ENCODE peak calls at places on chromosome 4, in eight cellular contexts. R is NT2/D1; H is neural progenitor cell; L is upper lobe of right lung; N is breast epithelium; A is naive thymus-derived CD4-positive, alpha-beta T cell; D is aorta; E is H9. G is an unnamed sample.

GRCh38 chr4:107870916-107871786 is 46.4 kb downstream of the SGMS2 start:
- DNase-seq in E (no peak), L (no peak), H (no peak), A (no peak), R (no peak), N (no peak), D (no peak), G (no peak)

GRCh38 chr4:120517966-120518365 is 404.6 kb downstream of the PRDM5 start:
- DNase-seq in H (no peak), E (peak; percentile 34), D (no peak), N (no peak), L (no peak), R (no peak), A (no peak), G (peak; percentile 24)

GRCh38 chr4:25865586-25865985 is 2.8 kb upstream of the SEL1L3 start:
- DNase-seq in L (no peak), D (no peak), N (no peak), H (no peak), E (peak; percentile 72), A (no peak), R (no peak), G (no peak)

GRCh38 chr4:74623041-74623440 is 171.3 kb downstream of the BTC start:
- DNase-seq in D (no peak), H (peak; percentile 45), A (peak; percentile 43), L (no peak), E (no peak), N (no peak), R (peak; percentile 9), G (no peak)

GRCh38 chr4:67678612-67679011 is 22.3 kb downstream of the UBA6 start:
- DNase-seq in R (no peak), A (no peak), L (no peak), D (no peak), H (no peak), N (no peak), E (no peak), G (no peak)

GRCh38 chr4:10161840-10162239 is 45.2 kb upstream of the WDR1 start:
- DNase-seq in A (peak; percentile 62), L (no peak), E (no peak), N (no peak), D (no peak), H (no peak), R (no peak), G (peak; percentile 35)

GRCh38 chr4:13088726-13089658 is 395.1 kb downstream of the RAB28 start:
- DNase-seq in L (no peak), E (no peak), D (peak; percentile 53), R (no peak), N (no peak), H (no peak), A (no peak), G (no peak)

GRCh38 chr4:1512738-1513660 is 106.8 kb upstream of the NKX1-1 start:
- DNase-seq in N (no peak), D (peak; percentile 43), E (peak; percentile 82), L (peak; percentile 77), H (peak; percentile 89), R (peak; percentile 52), A (peak; percentile 66), G (no peak)

GRCh38 chr4:112214397-112215264 is 17.0 kb upstream of the AP1AR start:
- DNase-seq in L (no peak), R (no peak), N (no peak), H (no peak), D (no peak), E (no peak), A (peak; percentile 20), G (no peak)

GRCh38 chr4:74376888-74377483 is 12.0 kb downstream of the EREG start:
- DNase-seq in N (no peak), D (no peak), A (peak; percentile 60), H (peak; percentile 32), E (no peak), L (no peak), R (no peak), G (no peak)

GRCh38 chr4:134585972-134586371 is 384.4 kb upstream of the PABPC4L start:
- DNase-seq in A (no peak), L (no peak), E (no peak), H (no peak), N (no peak), D (no peak), R (no peak), G (no peak)

GRCh38 chr4:10773010-10773409 is 88.4 kb upstream of the CLNK start:
- DNase-seq in L (no peak), R (no peak), N (no peak), D (no peak), H (no peak), A (no peak), E (no peak), G (no peak)

GRCh38 chr4:88697113-88697512 is 516 bp downstream of the NAP1L5 start:
- DNase-seq in H (no peak), A (peak; percentile 37), N (no peak), R (no peak), L (no peak), D (peak; percentile 49), E (no peak), G (no peak)

GRCh38 chr4:156865391-156865790 is 106.2 kb downstream of the PDGFC start:
- DNase-seq in R (no peak), D (no peak), H (no peak), A (no peak), L (no peak), N (no peak), E (no peak), G (no peak)

GRCh38 chr4:94621491-94622080 is 136.2 kb upstream of the BMPR1B start:
- DNase-seq in L (no peak), D (no peak), R (peak; percentile 18), E (no peak), N (no peak), A (peak; percentile 45), H (peak; percentile 64), G (no peak)

GRCh38 chr4:26377352-26378311 is 56.8 kb downstream of the RBPJ start:
- DNase-seq in R (no peak), D (no peak), N (no peak), E (no peak), A (no peak), H (no peak), L (no peak), G (no peak)

GRCh38 chr4:88737304-88738015 is 39.8 kb upstream of the NAP1L5 start:
- DNase-seq in R (no peak), H (peak; percentile 54), A (peak; percentile 68), N (peak; percentile 33), E (no peak), L (no peak), D (no peak), G (no peak)

GRCh38 chr4:113447695-113448265 is 313.8 kb downstream of the CAMK2D start:
- DNase-seq in A (no peak), L (no peak), H (no peak), R (no peak), D (peak; percentile 64), N (no peak), E (no peak), G (no peak)
- H3K4me1 ChIP-seq in A (no peaks in the 10 kb centered on the region), L (peaks cover 21% of the 10 kb centered on the region), H (peaks cover 19% of the 10 kb centered on the region), R (peaks cover 1% of the 10 kb centered on the region), D (no peaks in the 10 kb centered on the region), N (peaks cover 13% of the 10 kb centered on the region), E (peaks cover 9% of the 10 kb centered on the region), G (peaks cover 21% of the 10 kb centered on the region)

DNA sequence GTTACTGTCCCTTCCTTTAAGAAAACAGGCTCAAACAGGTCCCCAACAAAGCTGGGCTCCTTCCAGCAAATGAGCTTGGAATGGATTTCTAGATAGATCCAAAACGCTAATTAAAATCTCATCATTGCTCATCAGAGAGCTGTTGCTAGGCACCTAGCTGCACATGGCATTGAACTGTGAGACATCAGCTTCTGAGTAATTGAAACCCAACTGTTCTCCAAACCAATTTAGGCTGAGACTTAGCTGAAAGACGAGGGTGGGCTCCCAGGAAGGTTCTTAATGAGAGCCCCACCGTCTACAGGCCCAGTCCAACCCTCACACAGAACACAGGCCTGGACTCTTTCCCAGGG is 59.1 kb downstream of the FAM184B start:
- DNase-seq in N (peak; percentile 26), E (no peak), D (no peak), A (no peak), L (no peak), H (no peak), R (no peak), G (no peak)
- H3K27me3 ChIP-seq in N (no peaks in the 10 kb centered on the region), E (no peaks in the 10 kb centered on the region), D (no peaks in the 10 kb centered on the region), A (no peaks in the 10 kb centered on the region), L (no peaks in the 10 kb centered on the region), H (no peaks in the 10 kb centered on the region), R (no peaks in the 10 kb centered on the region), G (no peaks in the 10 kb centered on the region)

GRCh38 chr4:163194593-163194992 is 27.9 kb upstream of the NAF1 start:
- DNase-seq in R (no peak), E (no peak), H (no peak), L (no peak), D (peak; percentile 51), N (no peak), A (no peak), G (peak; percentile 79)
- H3K4me1 ChIP-seq in R (no peaks in the 10 kb centered on the region), E (no peaks in the 10 kb centered on the region), H (no peaks in the 10 kb centered on the region), L (no peaks in the 10 kb centered on the region), D (no peaks in the 10 kb centered on the region), N (no peaks in the 10 kb centered on the region), A (no peaks in the 10 kb centered on the region), G (peaks cover 20% of the 10 kb centered on the region)

GRCh38 chr4:6560416-6561172 is 14.4 kb upstream of the MAN2B2 start:
- DNase-seq in L (no peak), E (no peak), N (no peak), D (no peak), H (no peak), R (no peak), A (no peak), G (no peak)

GRCh38 chr4:6561173-6561516 is 13.8 kb upstream of the MAN2B2 start:
- DNase-seq in D (no peak), N (no peak), R (no peak), L (no peak), A (no peak), E (no peak), H (no peak), G (no peak)

GRCh38 chr4:6563935-6564645 is 10.9 kb upstream of the MAN2B2 start:
- DNase-seq in D (no peak), A (no peak), L (no peak), E (no peak), R (no peak), N (no peak), H (no peak), G (no peak)

GRCh38 chr4:6561706-6562371 is 13.2 kb upstream of the MAN2B2 start:
- DNase-seq in E (no peak), H (no peak), A (no peak), D (peak; percentile 6), N (no peak), L (no peak), R (no peak), G (no peak)

DNA sequence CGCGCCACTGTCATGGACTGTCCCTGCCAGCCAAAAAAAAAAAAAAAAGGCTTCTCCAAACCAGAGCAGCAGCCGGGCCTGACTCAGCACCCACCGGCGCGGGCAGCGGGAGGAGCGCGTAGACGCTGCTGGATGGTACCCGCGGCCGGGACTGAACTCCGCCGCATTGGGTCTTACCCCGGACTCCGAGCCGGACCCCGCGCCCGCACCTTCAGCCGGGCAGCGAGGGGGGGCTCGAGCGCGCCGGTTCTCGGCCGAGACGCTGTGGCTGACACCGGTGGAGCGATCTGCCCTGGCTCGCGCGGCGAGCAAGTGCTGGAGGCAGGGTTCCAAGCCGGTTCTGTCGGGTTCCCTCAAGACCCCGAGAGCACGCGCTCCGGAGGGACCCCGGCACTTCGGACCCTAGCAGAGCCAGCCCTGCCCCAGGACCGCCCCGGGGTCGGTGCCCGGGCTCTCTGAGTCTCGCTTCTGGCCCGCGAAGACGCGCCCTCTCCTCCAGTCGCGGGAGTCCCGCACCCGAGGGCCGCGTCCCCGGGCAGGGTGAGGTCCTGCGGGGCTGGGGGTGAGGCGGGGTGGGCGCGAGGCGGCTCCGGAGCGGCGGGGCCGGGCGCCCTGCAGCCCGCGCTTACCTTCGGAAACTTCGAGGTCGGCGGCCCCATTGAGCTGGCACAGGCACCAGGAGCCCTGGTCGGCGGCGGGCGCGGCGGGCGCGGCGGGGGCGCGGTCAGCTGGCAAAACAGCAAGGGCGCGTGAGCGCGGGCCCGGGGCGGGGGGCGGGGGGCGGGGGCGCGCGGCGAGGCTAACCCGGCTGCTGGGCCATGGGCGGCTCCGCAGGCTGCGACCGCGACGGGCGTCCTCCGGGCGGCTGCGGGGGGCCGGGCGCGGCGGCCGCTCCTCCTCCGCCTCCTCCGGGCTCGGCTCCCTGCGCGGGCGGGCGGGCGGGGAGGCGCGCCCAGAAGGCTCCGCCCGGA is 11.8 kb upstream of the MAN2B2 start:
- DNase-seq in H (peak; percentile 61), R (no peak), A (no peak), E (no peak), N (no peak), D (no peak), L (no peak), G (no peak)
- H3K27me3 ChIP-seq in H (peaks cover 95% of the 10 kb centered on the region), R (peaks cover 73% of the 10 kb centered on the region), A (no peaks in the 10 kb centered on the region), E (peaks cover 35% of the 10 kb centered on the region), N (peaks cover 9% of the 10 kb centered on the region), D (no peaks in the 10 kb centered on the region), L (peaks cover 49% of the 10 kb centered on the region), G (peaks cover 3% of the 10 kb centered on the region)